ENCODE peak calls at places on chromosome 3, in six cellular contexts. F is neural progenitor cell; T is small intestine; H is right cardiac atrium; Q is neuronal stem cell; I is naive thymus-derived CD4-positive, alpha-beta T cell. M is an unnamed sample.

GRCh38 chr3:104896624-104897023 is 470.1 kb upstream of the ALCAM start:
- DNase-seq in T (no peak), F (no peak), I (no peak), H (no peak), Q (no peak), M (no peak)

GRCh38 chr3:49606427-49606826 is 52.1 kb downstream of the BSN start:
- DNase-seq in Q (no peak), T (no peak), F (no peak), I (no peak), H (no peak), M (no peak)

GRCh38 chr3:68740087-68740486 is 192.3 kb downstream of the TAFA4 start:
- DNase-seq in H (no peak), I (no peak), Q (no peak), T (no peak), F (peak; percentile 56), M (no peak)

GRCh38 chr3:151085227-151085888 is at the start of gene MED12L:
- DNase-seq in F (peak; percentile 93), H (peak; percentile 89), Q (peak; percentile 79), T (peak; percentile 71), I (no peak), M (peak; percentile 76)

GRCh38 chr3:189049458-189050231 is 122.1 kb upstream of the TPRG1 start:
- DNase-seq in H (no peak), I (no peak), Q (no peak), T (peak; percentile 3), F (no peak), M (no peak)

GRCh38 chr3:29384640-29385039 is 103.8 kb downstream of the RBMS3 start:
- DNase-seq in I (no peak), H (peak; percentile 38), T (no peak), F (peak; percentile 8), Q (no peak), M (no peak)

GRCh38 chr3:69976021-69976420 is 23.5 kb upstream of the SAMMSON start:
- DNase-seq in F (no peak), I (no peak), Q (no peak), H (no peak), T (no peak), M (no peak)

GRCh38 chr3:15578272-15578671 is 23.1 kb downstream of the HACL1 start:
- DNase-seq in F (no peak), T (no peak), H (no peak), I (no peak), Q (no peak), M (no peak)

GRCh38 chr3:148512648-148513047 is 185.1 kb upstream of the AGTR1 start:
- DNase-seq in Q (no peak), H (no peak), I (no peak), F (no peak), T (no peak), M (no peak)

GRCh38 chr3:129196601-129197000 is 12.9 kb upstream of the CNBP start:
- DNase-seq in F (no peak), I (no peak), Q (no peak), T (no peak), H (no peak), M (no peak)
- H3K27ac ChIP-seq in F (no peak overlapping the region), I (no peak overlapping the region), Q (no peak overlapping the region), T (no peak overlapping the region), H (peak overlapping the region; percentile 75), M (no peak overlapping the region)

GRCh38 chr3:132160218-132160617 is 125.4 kb upstream of the CPNE4 start:
- DNase-seq in T (no peak), I (no peak), F (no peak), Q (no peak), H (no peak), M (no peak)
- H3K27ac ChIP-seq in T (no peak overlapping the region), I (no peak overlapping the region), F (no peak overlapping the region), Q (no peak overlapping the region), H (no peak overlapping the region), M (no peak overlapping the region)

GRCh38 chr3:51682079-51682478 is 11.0 kb downstream of the TEX264 start:
- DNase-seq in T (peak; percentile 85), Q (peak; percentile 69), F (peak; percentile 85), I (peak; percentile 72), H (peak; percentile 83), M (peak; percentile 67)
- H3K27ac ChIP-seq in T (no peak overlapping the region), Q (no peak overlapping the region), F (no peak overlapping the region), I (peak overlapping the region; percentile 63), H (no peak overlapping the region), M (no peak overlapping the region)

DNA sequence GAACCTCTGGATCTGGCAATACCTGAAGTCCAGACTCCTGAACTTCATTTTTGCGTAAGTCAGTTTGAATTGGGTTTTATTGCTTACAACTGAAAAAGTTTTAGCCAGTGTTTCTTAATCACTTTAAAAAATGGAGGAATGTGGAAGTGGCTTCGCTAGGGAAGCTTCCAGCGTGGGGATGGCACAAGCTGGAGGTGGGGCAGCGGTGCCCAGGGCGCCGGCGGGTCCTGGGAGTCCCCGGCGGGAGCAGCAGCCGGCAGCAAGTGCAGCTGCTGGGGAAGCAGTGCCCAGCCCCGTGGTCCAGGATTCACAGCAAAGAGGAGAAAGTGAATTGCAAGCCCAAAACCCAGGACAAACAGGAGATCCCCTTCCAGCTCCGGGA is 301.8 kb upstream of the PROK2 start:
- DNase-seq in Q (no peak), T (no peak), I (no peak), H (no peak), F (no peak), M (no peak)
- H3K27ac ChIP-seq in Q (no peak overlapping the region), T (no peak overlapping the region), I (no peak overlapping the region), H (no peak overlapping the region), F (no peak overlapping the region), M (no peak overlapping the region)

GRCh38 chr3:120780977-120781376 is 38.4 kb downstream of the GTF2E1 start:
- DNase-seq in Q (no peak), T (no peak), F (no peak), I (no peak), H (no peak), M (no peak)
- H3K27ac ChIP-seq in Q (no peak overlapping the region), T (no peak overlapping the region), F (no peak overlapping the region), I (no peak overlapping the region), H (no peak overlapping the region), M (no peak overlapping the region)

DNA sequence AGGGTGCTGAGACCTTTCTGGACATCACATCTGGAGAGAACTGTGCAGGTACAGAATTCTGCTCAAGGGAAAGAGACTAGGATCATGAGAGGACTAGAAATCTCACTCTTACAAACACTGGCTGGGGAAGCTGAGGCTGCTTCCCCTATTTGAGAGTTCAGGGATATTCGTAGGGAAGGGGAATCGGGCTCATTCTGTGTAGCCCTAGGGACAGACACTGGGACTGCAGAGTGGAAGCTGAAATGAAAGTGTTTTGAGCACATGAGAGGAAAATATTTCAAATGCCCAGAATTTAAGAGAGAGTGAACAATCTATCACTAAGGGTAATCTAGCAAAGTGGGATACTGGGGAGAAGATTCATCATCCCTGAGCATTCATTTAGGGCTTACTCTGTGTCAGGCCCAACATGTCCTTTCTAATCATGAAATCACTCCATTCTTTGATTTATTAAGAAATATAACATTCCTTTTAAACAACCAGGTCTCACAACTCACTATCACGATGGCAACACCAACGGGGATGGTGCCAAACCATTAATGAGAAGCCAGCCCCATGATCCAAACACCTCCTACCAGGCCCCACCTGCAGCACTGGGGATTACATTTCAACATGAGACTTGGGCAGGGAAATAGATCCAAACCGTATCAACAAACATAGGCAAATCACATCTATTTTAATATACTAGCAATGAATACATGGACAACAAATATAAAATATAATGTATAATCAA is 63.0 kb downstream of the CPN2 start:
- DNase-seq in Q (no peak), H (no peak), F (no peak), I (no peak), T (no peak), M (peak; percentile 1)
- H3K27ac ChIP-seq in Q (no peak overlapping the region), H (no peak overlapping the region), F (no peak overlapping the region), I (no peak overlapping the region), T (no peak overlapping the region), M (no peak overlapping the region)

GRCh38 chr3:152309535-152310317 is 41.0 kb downstream of the MBNL1 start:
- DNase-seq in H (no peak), I (no peak), F (no peak), Q (no peak), T (no peak), M (no peak)

GRCh38 chr3:152309031-152309430 is 40.3 kb downstream of the MBNL1 start:
- DNase-seq in H (no peak), F (no peak), Q (no peak), I (no peak), T (no peak), M (no peak)

GRCh38 chr3:152308475-152308844 is 39.7 kb downstream of the MBNL1 start:
- DNase-seq in I (no peak), Q (no peak), T (no peak), F (no peak), H (no peak), M (no peak)

GRCh38 chr3:152305075-152305474 is 36.3 kb downstream of the MBNL1 start:
- DNase-seq in F (peak; percentile 41), T (no peak), Q (no peak), I (no peak), H (no peak), M (no peak)

DNA sequence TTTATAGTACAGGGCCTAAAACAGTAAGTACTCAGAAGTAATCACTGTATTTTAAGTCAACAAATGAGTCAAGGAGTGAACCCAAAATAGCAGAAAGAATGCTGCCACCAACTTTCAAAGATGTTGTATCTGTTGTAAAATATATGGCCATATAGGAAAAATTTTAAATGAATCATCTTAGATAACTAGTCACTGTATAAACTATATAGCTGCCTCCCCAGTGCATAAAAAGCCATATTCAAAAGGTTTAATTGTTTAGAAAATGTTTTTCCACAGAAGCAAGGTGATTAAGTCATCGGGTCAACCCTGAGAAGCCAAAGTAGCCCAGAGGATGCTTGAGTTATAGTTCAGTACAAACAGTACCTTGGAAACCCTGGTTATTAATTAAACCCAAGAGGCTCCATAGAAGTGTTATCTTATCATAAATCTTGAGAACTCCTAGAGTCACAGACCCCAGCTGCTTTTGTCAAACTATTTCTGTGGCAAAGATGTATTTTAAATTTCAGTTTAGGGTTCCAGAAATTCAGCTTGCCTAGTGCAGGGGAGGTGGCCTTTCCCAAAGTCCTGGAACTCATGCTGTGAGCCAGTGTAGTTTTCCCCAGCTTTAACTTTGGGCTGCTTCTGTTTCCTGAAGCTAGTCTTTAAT is 39.2 kb downstream of the MBNL1 start:
- DNase-seq in F (peak; percentile 36), H (no peak), T (peak; percentile 41), Q (no peak), I (no peak), M (no peak)
- H3K27ac ChIP-seq in F (no peak overlapping the region), H (peak overlapping the region; percentile 30), T (peak overlapping the region; percentile 60), Q (no peak overlapping the region), I (peak overlapping the region; percentile 56), M (peak overlapping the region; percentile 13)

M was measured in thyroid gland.